ENCODE peak calls at places on chromosomes 2 and 18, in eight cellular contexts. D, B, H, A, N, W, E and C are unnamed samples.

GRCh38 chr2:241199286-241199685 is 10.8 kb downstream of the ANO7 start:
- ATAC-seq in D (no peak), B (no peak), H (no peak), A (no peak), N (no peak), W (no peak), E (no peak), C (no peak)

GRCh38 chr18:67515987-67516431 is 511 bp downstream of the DSEL start:
- ATAC-seq in D (peak; percentile 9), B (peak; percentile 51), H (peak; percentile 70), A (peak; percentile 26), N (peak; percentile 57), W (peak; percentile 81), E (peak; percentile 40), C (peak; percentile 71)

GRCh38 chr2:6966541-6966940 is 49.3 kb downstream of the RNF144A start:
- ATAC-seq in D (no peak), B (no peak), H (no peak), A (no peak), N (no peak), W (no peak), E (no peak), C (no peak)

GRCh38 chr2:149380205-149380604 is 49.8 kb downstream of the LYPD6 start:
- ATAC-seq in D (no peak), B (no peak), H (no peak), A (no peak), N (no peak), W (no peak), E (no peak), C (no peak)

GRCh38 chr2:1736997-1737480 is 7.3 kb downstream of the PXDN start:
- ATAC-seq in D (no peak), B (no peak), H (peak; percentile 87), A (no peak), N (no peak), W (peak; percentile 28), E (no peak), C (no peak)

GRCh38 chr2:191899442-191899841 is 52.6 kb upstream of the CAVIN2 start:
- ATAC-seq in D (no peak), B (no peak), H (peak; percentile 62), A (no peak), N (no peak), W (no peak), E (no peak), C (peak; percentile 42)

GRCh38 chr2:239954166-239955085 is 70.7 kb downstream of the NDUFA10 start:
- ATAC-seq in D (no peak), B (no peak), H (no peak), A (no peak), N (no peak), W (peak; percentile 16), E (no peak), C (peak; percentile 27)

GRCh38 chr18:56321470-56321869 is 316.9 kb downstream of the TXNL1 start:
- ATAC-seq in D (no peak), B (peak; percentile 22), H (no peak), A (no peak), N (no peak), W (no peak), E (no peak), C (no peak)

GRCh38 chr18:26888259-26888658 is 22.8 kb upstream of the AQP4 start:
- ATAC-seq in D (no peak), B (no peak), H (no peak), A (no peak), N (no peak), W (no peak), E (no peak), C (no peak)

GRCh38 chr18:44859263-44859662 is 178.6 kb downstream of the SETBP1 start:
- ATAC-seq in D (no peak), B (peak; percentile 34), H (no peak), A (no peak), N (no peak), W (no peak), E (no peak), C (peak; percentile 54)

GRCh38 chr18:49648326-49648725 is 86.5 kb downstream of the LIPG start:
- ATAC-seq in D (no peak), B (no peak), H (no peak), A (no peak), N (no peak), W (no peak), E (no peak), C (no peak)

GRCh38 chr18:25233582-25234362 is 118.2 kb downstream of the ZNF521 start:
- ATAC-seq in D (no peak), B (no peak), H (no peak), A (no peak), N (no peak), W (no peak), E (no peak), C (no peak)

GRCh38 chr18:38923136-38923535 is 1357.5 kb upstream of the CELF4 start:
- ATAC-seq in D (no peak), B (no peak), H (peak; percentile 24), A (no peak), N (no peak), W (no peak), E (no peak), C (no peak)

GRCh38 chr2:127570282-127571250 is 35.1 kb downstream of the MYO7B start:
- ATAC-seq in D (no peak), B (no peak), H (no peak), A (no peak), N (no peak), W (no peak), E (no peak), C (no peak)

GRCh38 chr2:62219407-62220159 is 23.7 kb downstream of the B3GNT2 start:
- ATAC-seq in D (no peak), B (no peak), H (no peak), A (peak; percentile 40), N (peak; percentile 73), W (no peak), E (no peak), C (no peak)

GRCh38 chr18:29191263-29191662 is 1014.3 kb upstream of the CDH2 start:
- ATAC-seq in D (no peak), B (no peak), H (peak; percentile 69), A (no peak), N (no peak), W (no peak), E (no peak), C (no peak)

GRCh38 chr2:160156084-160156483 is 44.0 kb downstream of the ITGB6 start:
- ATAC-seq in D (no peak), B (no peak), H (peak; percentile 66), A (no peak), N (no peak), W (peak; percentile 47), E (no peak), C (no peak)

GRCh38 chr2:108267117-108267516 is 21.6 kb upstream of the SULT1C2 start:
- ATAC-seq in D (no peak), B (no peak), H (no peak), A (no peak), N (no peak), W (peak; percentile 49), E (no peak), C (no peak)

GRCh38 chr2:29000481-29000880 is 19.4 kb downstream of the TOGARAM2 start:
- ATAC-seq in D (peak; percentile 97), B (peak; percentile 99), H (no peak), A (peak; percentile 88), N (peak; percentile 72), W (no peak), E (peak; percentile 94), C (peak; percentile 50)

GRCh38 chr18:3703732-3704176 is 253.8 kb downstream of the TGIF1 start:
- ATAC-seq in D (no peak), B (no peak), H (peak; percentile 92), A (no peak), N (no peak), W (peak; percentile 89), E (no peak), C (peak; percentile 42)

GRCh38 chr18:61086657-61087056 is 246.6 kb upstream of the CDH20 start:
- ATAC-seq in D (no peak), B (no peak), H (no peak), A (no peak), N (no peak), W (no peak), E (no peak), C (no peak)